ENCODE peak calls at places on chromosomes 11 and 22, in five cellular contexts. One of them, this sample, is unnamed.

GRCh38 chr22:28030442-28030841 is 111.4 kb upstream of the PITPNB start:
- DNase-seq in EH: no peak
- DNase-seq in skeletal muscle cell: no peak
- DNase-seq in RPMI7951: no peak
- DNase-seq in stimulated activated CD8-positive, alpha-beta memory T cell treated with anti-CD3 and anti-CD28 coated beads, Interleukin-12 subunit alpha, Interleukin-12 subunit beta, amount 100 ng/mL, for 4 hours: no peak
- DNase-seq in this sample: no peak

GRCh38 chr11:128576555-128576954 is 10.8 kb downstream of the ETS1 start:
- DNase-seq in EH: no peak
- DNase-seq in RPMI7951: no peak
- DNase-seq in skeletal muscle cell: no peak
- DNase-seq in stimulated activated CD8-positive, alpha-beta memory T cell treated with anti-CD3 and anti-CD28 coated beads, Interleukin-12 subunit alpha, Interleukin-12 subunit beta, amount 100 ng/mL, for 4 hours: no peak
- DNase-seq in this sample: no peak

GRCh38 chr11:62451243-62451626 is 32.4 kb downstream of the SCGB1A1 start:
- DNase-seq in EH: no peak
- DNase-seq in RPMI7951: no peak
- DNase-seq in stimulated activated CD8-positive, alpha-beta memory T cell treated with anti-CD3 and anti-CD28 coated beads, Interleukin-12 subunit alpha, Interleukin-12 subunit beta, amount 100 ng/mL, for 4 hours: no peak
- DNase-seq in skeletal muscle cell: no peak
- DNase-seq in this sample: no peak

GRCh38 chr22:47299211-47299878 is 536.9 kb downstream of the TBC1D22A start:
- DNase-seq in stimulated activated CD8-positive, alpha-beta memory T cell treated with anti-CD3 and anti-CD28 coated beads, Interleukin-12 subunit alpha, Interleukin-12 subunit beta, amount 100 ng/mL, for 4 hours: no peak
- DNase-seq in skeletal muscle cell: no peak
- DNase-seq in RPMI7951: no peak
- DNase-seq in EH: no peak
- DNase-seq in this sample: no peak

GRCh38 chr11:131867457-131868257 is 497.2 kb downstream of the NTM start:
- DNase-seq in RPMI7951: peak
- DNase-seq in skeletal muscle cell: peak
- DNase-seq in stimulated activated CD8-positive, alpha-beta memory T cell treated with anti-CD3 and anti-CD28 coated beads, Interleukin-12 subunit alpha, Interleukin-12 subunit beta, amount 100 ng/mL, for 4 hours: no peak
- DNase-seq in EH: peak
- DNase-seq in this sample: peak

GRCh38 chr11:134634897-134635831 is 223.1 kb upstream of the B3GAT1 start:
- DNase-seq in EH: no peak
- DNase-seq in skeletal muscle cell: no peak
- DNase-seq in stimulated activated CD8-positive, alpha-beta memory T cell treated with anti-CD3 and anti-CD28 coated beads, Interleukin-12 subunit alpha, Interleukin-12 subunit beta, amount 100 ng/mL, for 4 hours: no peak
- DNase-seq in RPMI7951: no peak
- DNase-seq in this sample: no peak

GRCh38 chr11:37946155-37946766 is 1348.2 kb upstream of the RAG2 start:
- DNase-seq in skeletal muscle cell: peak
- DNase-seq in RPMI7951: peak
- DNase-seq in stimulated activated CD8-positive, alpha-beta memory T cell treated with anti-CD3 and anti-CD28 coated beads, Interleukin-12 subunit alpha, Interleukin-12 subunit beta, amount 100 ng/mL, for 4 hours: no peak
- DNase-seq in EH: peak
- DNase-seq in this sample: peak

GRCh38 chr11:57368106-57368826 is 12.7 kb downstream of the PRG3 start:
- DNase-seq in stimulated activated CD8-positive, alpha-beta memory T cell treated with anti-CD3 and anti-CD28 coated beads, Interleukin-12 subunit alpha, Interleukin-12 subunit beta, amount 100 ng/mL, for 4 hours: no peak
- DNase-seq in skeletal muscle cell: no peak
- DNase-seq in EH: no peak
- DNase-seq in RPMI7951: no peak
- DNase-seq in this sample: no peak

GRCh38 chr11:130634981-130635473 is 186.6 kb downstream of the ADAMTS15 start:
- DNase-seq in skeletal muscle cell: peak
- DNase-seq in stimulated activated CD8-positive, alpha-beta memory T cell treated with anti-CD3 and anti-CD28 coated beads, Interleukin-12 subunit alpha, Interleukin-12 subunit beta, amount 100 ng/mL, for 4 hours: no peak
- DNase-seq in EH: peak
- DNase-seq in RPMI7951: peak
- DNase-seq in this sample: no peak

GRCh38 chr22:36029406-36029755 is 757 bp upstream of the RBFOX2 start:
- DNase-seq in EH: no peak
- DNase-seq in RPMI7951: no peak
- DNase-seq in stimulated activated CD8-positive, alpha-beta memory T cell treated with anti-CD3 and anti-CD28 coated beads, Interleukin-12 subunit alpha, Interleukin-12 subunit beta, amount 100 ng/mL, for 4 hours: no peak
- DNase-seq in skeletal muscle cell: no peak
- DNase-seq in this sample: no peak

GRCh38 chr11:7020183-7020917 is at the start of the genes NLRP14 and ZNF214:
- DNase-seq in skeletal muscle cell: peak
- DNase-seq in stimulated activated CD8-positive, alpha-beta memory T cell treated with anti-CD3 and anti-CD28 coated beads, Interleukin-12 subunit alpha, Interleukin-12 subunit beta, amount 100 ng/mL, for 4 hours: no peak
- DNase-seq in RPMI7951: peak
- DNase-seq in EH: peak
- DNase-seq in this sample: peak

GRCh38 chr22:27647540-27647939 is 154.0 kb downstream of the MN1 start:
- DNase-seq in RPMI7951: no peak
- DNase-seq in skeletal muscle cell: no peak
- DNase-seq in EH: no peak
- DNase-seq in stimulated activated CD8-positive, alpha-beta memory T cell treated with anti-CD3 and anti-CD28 coated beads, Interleukin-12 subunit alpha, Interleukin-12 subunit beta, amount 100 ng/mL, for 4 hours: no peak
- DNase-seq in this sample: no peak

GRCh38 chr11:17633279-17633986 is 85.9 kb upstream of the MYOD1 start:
- DNase-seq in RPMI7951: no peak
- DNase-seq in stimulated activated CD8-positive, alpha-beta memory T cell treated with anti-CD3 and anti-CD28 coated beads, Interleukin-12 subunit alpha, Interleukin-12 subunit beta, amount 100 ng/mL, for 4 hours: no peak
- DNase-seq in skeletal muscle cell: no peak
- DNase-seq in EH: no peak
- DNase-seq in this sample: no peak

This sample was measured in non-pigmented ciliary epithelial cell.